ENCODE peak calls at places on chromosome 6, in nine cellular contexts. V is NCI-H1105; X is activated CD4-positive, CD25-positive, alpha-beta regulatory T cell treated with anti-CD3 and anti-CD28 coated beads, Interleukin-2, amount 50 U/mL, for 72 hours; P is T-helper 9 cell; I is CD8-positive, alpha-beta memory T cell; A is neural crest cell; N is pancreas; Q is fibroblast of the aortic adventitia; Z is smooth muscle cell of the brain vasculature. G is an unnamed sample.

GRCh38 chr6:39753745-39754084 is 28.5 kb upstream of the KIF6 start:
- DNase-seq in V (no peak), X (no peak), P (no peak), I (no peak), A (no peak), N (no peak), Q (peak), Z (no peak), G (no peak)

GRCh38 chr6:68226460-68226859 is 408.6 kb upstream of the ADGRB3 start:
- DNase-seq in V (no peak), X (no peak), P (no peak), I (no peak), A (no peak), N (no peak), Q (peak), Z (no peak), G (no peak)

GRCh38 chr6:43987838-43988439 is 139.3 kb downstream of the MRPL14 start:
- DNase-seq in V (no peak), X (no peak), P (no peak), I (no peak), A (no peak), N (no peak), Q (no peak), Z (no peak), G (no peak)

GRCh38 chr6:110233769-110234374 is 53.6 kb downstream of the CDC40 start:
- DNase-seq in V (no peak), X (no peak), P (no peak), I (no peak), A (no peak), N (no peak), Q (peak), Z (no peak), G (no peak)

GRCh38 chr6:41714556-41715273 is 20.7 kb downstream of the TFEB start:
- DNase-seq in V (no peak), X (no peak), P (no peak), I (no peak), A (no peak), N (no peak), Q (no peak), Z (no peak), G (no peak)

GRCh38 chr6:84411060-84411629 is 183.7 kb upstream of the CEP162 start:
- DNase-seq in V (peak), X (no peak), P (no peak), I (no peak), A (no peak), N (no peak), Q (peak), Z (no peak), G (no peak)

GRCh38 chr6:43579171-43579570 is 3.2 kb downstream of the POLH start:
- DNase-seq in V (no peak), X (no peak), P (no peak), I (no peak), A (no peak), N (no peak), Q (no peak), Z (no peak), G (no peak)

GRCh38 chr6:77447254-77447653 is 16.0 kb downstream of the HTR1B start:
- DNase-seq in V (no peak), X (no peak), P (no peak), I (no peak), A (no peak), N (no peak), Q (peak), Z (no peak), G (no peak)

GRCh38 chr6:45787384-45787783 is 228.3 kb downstream of the CLIC5 start:
- DNase-seq in V (no peak), X (no peak), P (no peak), I (no peak), A (no peak), N (no peak), Q (no peak), Z (no peak), G (no peak)

GRCh38 chr6:48036316-48036715 is 74.7 kb downstream of the PTCHD4 start:
- DNase-seq in V (no peak), X (no peak), P (no peak), I (no peak), A (no peak), N (no peak), Q (peak), Z (no peak), G (no peak)

GRCh38 chr6:150363733-150364132 is 5.1 kb upstream of the IYD start:
- DNase-seq in V (no peak), X (no peak), P (no peak), I (no peak), A (no peak), N (no peak), Q (no peak), Z (no peak), G (no peak)

GRCh38 chr6:125742433-125743120 is 6.9 kb upstream of the HEY2 start:
- DNase-seq in V (no peak), X (no peak), P (no peak), I (no peak), A (no peak), N (no peak), Q (no peak), Z (no peak), G (no peak)

G was measured in esophagus squamous epithelium.